ENCODE peak calls at places on chromosomes 2 and 18, in seven cellular contexts. One of them, this sample, is unnamed.

GRCh38 chr18:417495-417894 is 83.0 kb downstream of the COLEC12 start:
- DNase-seq in astrocyte of the spinal cord: no peak
- DNase-seq in mesendoderm: no peak
- DNase-seq in tibial artery: no peak
- DNase-seq in NCI-H1930: no peak
- DNase-seq in activated CD4-positive, alpha-beta T cell treated with anti-CD3 and anti-CD28 coated beads for 36 hours: no peak
- DNase-seq in SK-N-SH: no peak
- DNase-seq in this sample: no peak

GRCh38 chr2:127040169-127040568 is 66.8 kb downstream of the BIN1 start:
- DNase-seq in NCI-H1930: no peak
- DNase-seq in astrocyte of the spinal cord: no peak
- DNase-seq in tibial artery: no peak
- DNase-seq in activated CD4-positive, alpha-beta T cell treated with anti-CD3 and anti-CD28 coated beads for 36 hours: no peak
- DNase-seq in SK-N-SH: no peak
- DNase-seq in mesendoderm: no peak
- DNase-seq in this sample: no peak

GRCh38 chr18:46660955-46661749 is 4.1 kb upstream of the LOXHD1 start:
- DNase-seq in mesendoderm: peak; percentile 76
- DNase-seq in astrocyte of the spinal cord: peak; percentile 8
- DNase-seq in NCI-H1930: no peak
- DNase-seq in tibial artery: no peak
- DNase-seq in activated CD4-positive, alpha-beta T cell treated with anti-CD3 and anti-CD28 coated beads for 36 hours: no peak
- DNase-seq in SK-N-SH: peak; percentile 48
- DNase-seq in this sample: no peak

GRCh38 chr18:36333418-36333817 is 35.9 kb downstream of the FHOD3 start:
- DNase-seq in tibial artery: no peak
- DNase-seq in mesendoderm: no peak
- DNase-seq in SK-N-SH: no peak
- DNase-seq in astrocyte of the spinal cord: no peak
- DNase-seq in activated CD4-positive, alpha-beta T cell treated with anti-CD3 and anti-CD28 coated beads for 36 hours: no peak
- DNase-seq in NCI-H1930: no peak
- DNase-seq in this sample: no peak

GRCh38 chr2:47907097-47907781 is 941 bp upstream of the FBXO11 start:
- DNase-seq in tibial artery: peak; percentile 29
- DNase-seq in SK-N-SH: no peak
- DNase-seq in mesendoderm: peak; percentile 37
- DNase-seq in activated CD4-positive, alpha-beta T cell treated with anti-CD3 and anti-CD28 coated beads for 36 hours: peak; percentile 62
- DNase-seq in NCI-H1930: no peak
- DNase-seq in astrocyte of the spinal cord: no peak
- DNase-seq in this sample: no peak

GRCh38 chr2:43080626-43081025 is 145.8 kb downstream of the ZFP36L2 start:
- DNase-seq in SK-N-SH: no peak
- DNase-seq in astrocyte of the spinal cord: no peak
- DNase-seq in tibial artery: no peak
- DNase-seq in activated CD4-positive, alpha-beta T cell treated with anti-CD3 and anti-CD28 coated beads for 36 hours: no peak
- DNase-seq in NCI-H1930: no peak
- DNase-seq in mesendoderm: no peak
- DNase-seq in this sample: no peak

GRCh38 chr2:236176417-236176816 is 8.2 kb upstream of the GBX2 start:
- DNase-seq in astrocyte of the spinal cord: no peak
- DNase-seq in SK-N-SH: peak; percentile 85
- DNase-seq in NCI-H1930: no peak
- DNase-seq in mesendoderm: peak; percentile 63
- DNase-seq in activated CD4-positive, alpha-beta T cell treated with anti-CD3 and anti-CD28 coated beads for 36 hours: peak; percentile 46
- DNase-seq in tibial artery: no peak
- DNase-seq in this sample: no peak

GRCh38 chr2:128026422-128027277 is 1.2 kb downstream of the SAP130 start:
- DNase-seq in astrocyte of the spinal cord: peak; percentile 22
- DNase-seq in SK-N-SH: no peak
- DNase-seq in tibial artery: peak; percentile 29
- DNase-seq in mesendoderm: peak; percentile 27
- DNase-seq in activated CD4-positive, alpha-beta T cell treated with anti-CD3 and anti-CD28 coated beads for 36 hours: no peak
- DNase-seq in NCI-H1930: no peak
- DNase-seq in this sample: peak; percentile 34

GRCh38 chr2:62999905-63000304 is 50.7 kb upstream of the OTX1 start:
- DNase-seq in activated CD4-positive, alpha-beta T cell treated with anti-CD3 and anti-CD28 coated beads for 36 hours: no peak
- DNase-seq in tibial artery: peak; percentile 33
- DNase-seq in astrocyte of the spinal cord: peak; percentile 26
- DNase-seq in NCI-H1930: no peak
- DNase-seq in mesendoderm: no peak
- DNase-seq in SK-N-SH: no peak
- DNase-seq in this sample: no peak

GRCh38 chr2:36635194-36635593 is 37.2 kb upstream of the FEZ2 start:
- DNase-seq in tibial artery: no peak
- DNase-seq in mesendoderm: no peak
- DNase-seq in activated CD4-positive, alpha-beta T cell treated with anti-CD3 and anti-CD28 coated beads for 36 hours: no peak
- DNase-seq in astrocyte of the spinal cord: peak; percentile 43
- DNase-seq in NCI-H1930: no peak
- DNase-seq in SK-N-SH: no peak
- DNase-seq in this sample: no peak

GRCh38 chr18:44098551-44099098 is 582.1 kb upstream of the SETBP1 start:
- DNase-seq in SK-N-SH: no peak
- DNase-seq in mesendoderm: peak; percentile 70
- DNase-seq in activated CD4-positive, alpha-beta T cell treated with anti-CD3 and anti-CD28 coated beads for 36 hours: no peak
- DNase-seq in tibial artery: no peak
- DNase-seq in astrocyte of the spinal cord: peak; percentile 47
- DNase-seq in NCI-H1930: no peak
- DNase-seq in this sample: peak; percentile 3

GRCh38 chr18:48545690-48546365 is 7.0 kb downstream of the CTIF start:
- DNase-seq in NCI-H1930: no peak
- DNase-seq in tibial artery: peak; percentile 49
- DNase-seq in astrocyte of the spinal cord: peak; percentile 67
- DNase-seq in mesendoderm: peak; percentile 96
- DNase-seq in activated CD4-positive, alpha-beta T cell treated with anti-CD3 and anti-CD28 coated beads for 36 hours: no peak
- DNase-seq in SK-N-SH: peak; percentile 59
- DNase-seq in this sample: no peak

GRCh38 chr2:33354981-33355380 is 121.5 kb upstream of the RASGRP3 start:
- DNase-seq in tibial artery: no peak
- DNase-seq in NCI-H1930: no peak
- DNase-seq in mesendoderm: no peak
- DNase-seq in SK-N-SH: no peak
- DNase-seq in activated CD4-positive, alpha-beta T cell treated with anti-CD3 and anti-CD28 coated beads for 36 hours: no peak
- DNase-seq in astrocyte of the spinal cord: peak; percentile 79
- DNase-seq in this sample: no peak

GRCh38 chr2:216911886-216912285 is 52.0 kb upstream of the TNP1 start:
- DNase-seq in astrocyte of the spinal cord: peak; percentile 9
- DNase-seq in mesendoderm: no peak
- DNase-seq in activated CD4-positive, alpha-beta T cell treated with anti-CD3 and anti-CD28 coated beads for 36 hours: no peak
- DNase-seq in NCI-H1930: no peak
- DNase-seq in tibial artery: no peak
- DNase-seq in SK-N-SH: no peak
- DNase-seq in this sample: no peak

GRCh38 chr18:47531759-47532158 is 280.3 kb upstream of the SKOR2 start:
- DNase-seq in activated CD4-positive, alpha-beta T cell treated with anti-CD3 and anti-CD28 coated beads for 36 hours: no peak
- DNase-seq in NCI-H1930: no peak
- DNase-seq in SK-N-SH: peak; percentile 76
- DNase-seq in tibial artery: no peak
- DNase-seq in astrocyte of the spinal cord: no peak
- DNase-seq in mesendoderm: no peak
- DNase-seq in this sample: no peak

GRCh38 chr2:234968633-234969328 is 17.0 kb downstream of the SH3BP4 start:
- DNase-seq in astrocyte of the spinal cord: no peak
- DNase-seq in mesendoderm: peak; percentile 46
- DNase-seq in activated CD4-positive, alpha-beta T cell treated with anti-CD3 and anti-CD28 coated beads for 36 hours: no peak
- DNase-seq in tibial artery: no peak
- DNase-seq in SK-N-SH: no peak
- DNase-seq in NCI-H1930: no peak
- DNase-seq in this sample: no peak

GRCh38 chr18:80225685-80226084 is 21.6 kb downstream of the PARD6G start:
- DNase-seq in SK-N-SH: no peak
- DNase-seq in tibial artery: no peak
- DNase-seq in mesendoderm: no peak
- DNase-seq in activated CD4-positive, alpha-beta T cell treated with anti-CD3 and anti-CD28 coated beads for 36 hours: no peak
- DNase-seq in astrocyte of the spinal cord: no peak
- DNase-seq in NCI-H1930: no peak
- DNase-seq in this sample: no peak

GRCh38 chr2:26922638-26923466 is 47.6 kb upstream of the MAPRE3 start:
- DNase-seq in activated CD4-positive, alpha-beta T cell treated with anti-CD3 and anti-CD28 coated beads for 36 hours: peak; percentile 71
- DNase-seq in SK-N-SH: peak; percentile 89
- DNase-seq in mesendoderm: peak; percentile 79
- DNase-seq in tibial artery: peak; percentile 31
- DNase-seq in NCI-H1930: peak; percentile 14
- DNase-seq in astrocyte of the spinal cord: peak; percentile 53
- DNase-seq in this sample: no peak

GRCh38 chr2:229731916-229732315 is 17.6 kb upstream of the DNER start:
- DNase-seq in astrocyte of the spinal cord: peak; percentile 69
- DNase-seq in SK-N-SH: no peak
- DNase-seq in activated CD4-positive, alpha-beta T cell treated with anti-CD3 and anti-CD28 coated beads for 36 hours: no peak
- DNase-seq in mesendoderm: no peak
- DNase-seq in NCI-H1930: no peak
- DNase-seq in tibial artery: no peak
- DNase-seq in this sample: no peak

GRCh38 chr2:217944366-217944765 is 58.4 kb downstream of the TNS1 start:
- DNase-seq in activated CD4-positive, alpha-beta T cell treated with anti-CD3 and anti-CD28 coated beads for 36 hours: no peak
- DNase-seq in NCI-H1930: no peak
- DNase-seq in tibial artery: no peak
- DNase-seq in SK-N-SH: no peak
- DNase-seq in mesendoderm: no peak
- DNase-seq in astrocyte of the spinal cord: no peak
- DNase-seq in this sample: no peak

GRCh38 chr18:74976331-74976909 is 232.5 kb downstream of the PTGR3 start:
- DNase-seq in mesendoderm: no peak
- DNase-seq in NCI-H1930: no peak
- DNase-seq in SK-N-SH: peak; percentile 59
- DNase-seq in activated CD4-positive, alpha-beta T cell treated with anti-CD3 and anti-CD28 coated beads for 36 hours: no peak
- DNase-seq in tibial artery: no peak
- DNase-seq in astrocyte of the spinal cord: no peak
- DNase-seq in this sample: no peak

GRCh38 chr2:96150007-96150406 is 4.8 kb upstream of the DUSP2 start:
- DNase-seq in tibial artery: no peak
- DNase-seq in NCI-H1930: no peak
- DNase-seq in activated CD4-positive, alpha-beta T cell treated with anti-CD3 and anti-CD28 coated beads for 36 hours: no peak
- DNase-seq in SK-N-SH: no peak
- DNase-seq in astrocyte of the spinal cord: no peak
- DNase-seq in mesendoderm: no peak
- DNase-seq in this sample: no peak

GRCh38 chr2:73494031-73494430 is 108.4 kb downstream of the ALMS1 start:
- DNase-seq in NCI-H1930: no peak
- DNase-seq in mesendoderm: peak; percentile 88
- DNase-seq in activated CD4-positive, alpha-beta T cell treated with anti-CD3 and anti-CD28 coated beads for 36 hours: peak; percentile 13
- DNase-seq in astrocyte of the spinal cord: peak; percentile 33
- DNase-seq in SK-N-SH: no peak
- DNase-seq in tibial artery: no peak
- DNase-seq in this sample: no peak

GRCh38 chr2:224121406-224122067 is 82.5 kb upstream of the SERPINE2 start:
- DNase-seq in activated CD4-positive, alpha-beta T cell treated with anti-CD3 and anti-CD28 coated beads for 36 hours: no peak
- DNase-seq in mesendoderm: no peak
- DNase-seq in NCI-H1930: no peak
- DNase-seq in tibial artery: no peak
- DNase-seq in astrocyte of the spinal cord: no peak
- DNase-seq in SK-N-SH: no peak
- DNase-seq in this sample: no peak

GRCh38 chr2:207970138-207970824 is 55.0 kb downstream of the PLEKHM3 start:
- DNase-seq in astrocyte of the spinal cord: no peak
- DNase-seq in activated CD4-positive, alpha-beta T cell treated with anti-CD3 and anti-CD28 coated beads for 36 hours: no peak
- DNase-seq in SK-N-SH: no peak
- DNase-seq in NCI-H1930: peak; percentile 50
- DNase-seq in mesendoderm: peak; percentile 80
- DNase-seq in tibial artery: no peak
- DNase-seq in this sample: no peak